ENCODE peak calls at places on chromosomes 2 and 18, in ten cellular contexts. One of them, this sample, is unnamed.

GRCh38 chr2:104849618-104850097 is 4.3 kb upstream of the POU3F3 start:
- DNase-seq in AG09309: peak
- DNase-seq in adrenal gland: peak
- DNase-seq in GM23248: peak
- DNase-seq in NB4: peak
- DNase-seq in cardiac muscle cell: peak
- DNase-seq in sigmoid colon: no peak
- DNase-seq in WERI-Rb-1: peak
- DNase-seq in ascending aorta: no peak
- DNase-seq in GM12864: peak
- DNase-seq in this sample: no peak

GRCh38 chr2:239308696-239309397 is 92.0 kb downstream of the HDAC4 start:
- DNase-seq in AG09309: peak
- DNase-seq in adrenal gland: peak
- DNase-seq in GM23248: peak
- DNase-seq in NB4: no peak
- DNase-seq in cardiac muscle cell: peak
- DNase-seq in sigmoid colon: peak
- DNase-seq in WERI-Rb-1: no peak
- DNase-seq in ascending aorta: peak
- DNase-seq in GM12864: no peak
- DNase-seq in this sample: no peak

GRCh38 chr2:123993728-123994323 is 31.3 kb upstream of the CNTNAP5 start:
- DNase-seq in AG09309: no peak
- DNase-seq in adrenal gland: peak
- DNase-seq in GM23248: peak
- DNase-seq in NB4: peak
- DNase-seq in cardiac muscle cell: peak
- DNase-seq in sigmoid colon: peak
- DNase-seq in WERI-Rb-1: peak
- DNase-seq in ascending aorta: no peak
- DNase-seq in GM12864: no peak
- DNase-seq in this sample: no peak

GRCh38 chr2:71688530-71688929 is 235.2 kb downstream of the DYSF start:
- DNase-seq in AG09309: no peak
- DNase-seq in adrenal gland: no peak
- DNase-seq in GM23248: no peak
- DNase-seq in NB4: no peak
- DNase-seq in cardiac muscle cell: no peak
- DNase-seq in sigmoid colon: no peak
- DNase-seq in WERI-Rb-1: no peak
- DNase-seq in ascending aorta: no peak
- DNase-seq in GM12864: no peak
- DNase-seq in this sample: no peak

GRCh38 chr2:1339757-1340515 is 73.3 kb upstream of the TPO start:
- DNase-seq in AG09309: no peak
- DNase-seq in adrenal gland: no peak
- DNase-seq in GM23248: no peak
- DNase-seq in NB4: no peak
- DNase-seq in cardiac muscle cell: no peak
- DNase-seq in sigmoid colon: no peak
- DNase-seq in WERI-Rb-1: no peak
- DNase-seq in ascending aorta: no peak
- DNase-seq in GM12864: no peak
- DNase-seq in this sample: no peak

GRCh38 chr2:171272039-171272438 is 111.3 kb upstream of the TLK1 start:
- DNase-seq in AG09309: peak
- DNase-seq in adrenal gland: peak
- DNase-seq in GM23248: peak
- DNase-seq in NB4: peak
- DNase-seq in cardiac muscle cell: peak
- DNase-seq in sigmoid colon: no peak
- DNase-seq in WERI-Rb-1: no peak
- DNase-seq in ascending aorta: peak
- DNase-seq in GM12864: no peak
- DNase-seq in this sample: no peak

GRCh38 chr18:75643083-75643482 is 215.6 kb upstream of the SMIM21 start:
- DNase-seq in AG09309: no peak
- DNase-seq in adrenal gland: no peak
- DNase-seq in GM23248: no peak
- DNase-seq in NB4: no peak
- DNase-seq in cardiac muscle cell: no peak
- DNase-seq in sigmoid colon: no peak
- DNase-seq in WERI-Rb-1: no peak
- DNase-seq in ascending aorta: no peak
- DNase-seq in GM12864: no peak
- DNase-seq in this sample: no peak

GRCh38 chr18:28108801-28109200 is 68.1 kb downstream of the CDH2 start:
- DNase-seq in AG09309: no peak
- DNase-seq in adrenal gland: no peak
- DNase-seq in GM23248: peak
- DNase-seq in NB4: no peak
- DNase-seq in cardiac muscle cell: peak
- DNase-seq in sigmoid colon: no peak
- DNase-seq in WERI-Rb-1: no peak
- DNase-seq in ascending aorta: no peak
- DNase-seq in GM12864: no peak
- DNase-seq in this sample: no peak

GRCh38 chr2:21715865-21716264 is 592.1 kb downstream of the TDRD15 start:
- DNase-seq in AG09309: no peak
- DNase-seq in adrenal gland: peak
- DNase-seq in GM23248: no peak
- DNase-seq in NB4: no peak
- DNase-seq in cardiac muscle cell: no peak
- DNase-seq in sigmoid colon: no peak
- DNase-seq in WERI-Rb-1: no peak
- DNase-seq in ascending aorta: no peak
- DNase-seq in GM12864: no peak
- DNase-seq in this sample: no peak

GRCh38 chr2:23135481-23136100 is 249.4 kb upstream of the KLHL29 start:
- DNase-seq in AG09309: no peak
- DNase-seq in adrenal gland: no peak
- DNase-seq in GM23248: peak
- DNase-seq in NB4: no peak
- DNase-seq in cardiac muscle cell: no peak
- DNase-seq in sigmoid colon: no peak
- DNase-seq in WERI-Rb-1: no peak
- DNase-seq in ascending aorta: peak
- DNase-seq in GM12864: no peak
- DNase-seq in this sample: no peak

GRCh38 chr2:23925702-23926288 is 1.1 kb downstream of the ATAD2B start:
- DNase-seq in AG09309: no peak
- DNase-seq in adrenal gland: peak
- DNase-seq in GM23248: peak
- DNase-seq in NB4: peak
- DNase-seq in cardiac muscle cell: peak
- DNase-seq in sigmoid colon: peak
- DNase-seq in WERI-Rb-1: peak
- DNase-seq in ascending aorta: peak
- DNase-seq in GM12864: peak
- DNase-seq in this sample: peak

GRCh38 chr18:56967032-56967431 is 179.9 kb upstream of the BOD1L2 start:
- DNase-seq in AG09309: no peak
- DNase-seq in adrenal gland: no peak
- DNase-seq in GM23248: no peak
- DNase-seq in NB4: no peak
- DNase-seq in cardiac muscle cell: no peak
- DNase-seq in sigmoid colon: no peak
- DNase-seq in WERI-Rb-1: no peak
- DNase-seq in ascending aorta: no peak
- DNase-seq in GM12864: no peak
- DNase-seq in this sample: no peak

DNA sequence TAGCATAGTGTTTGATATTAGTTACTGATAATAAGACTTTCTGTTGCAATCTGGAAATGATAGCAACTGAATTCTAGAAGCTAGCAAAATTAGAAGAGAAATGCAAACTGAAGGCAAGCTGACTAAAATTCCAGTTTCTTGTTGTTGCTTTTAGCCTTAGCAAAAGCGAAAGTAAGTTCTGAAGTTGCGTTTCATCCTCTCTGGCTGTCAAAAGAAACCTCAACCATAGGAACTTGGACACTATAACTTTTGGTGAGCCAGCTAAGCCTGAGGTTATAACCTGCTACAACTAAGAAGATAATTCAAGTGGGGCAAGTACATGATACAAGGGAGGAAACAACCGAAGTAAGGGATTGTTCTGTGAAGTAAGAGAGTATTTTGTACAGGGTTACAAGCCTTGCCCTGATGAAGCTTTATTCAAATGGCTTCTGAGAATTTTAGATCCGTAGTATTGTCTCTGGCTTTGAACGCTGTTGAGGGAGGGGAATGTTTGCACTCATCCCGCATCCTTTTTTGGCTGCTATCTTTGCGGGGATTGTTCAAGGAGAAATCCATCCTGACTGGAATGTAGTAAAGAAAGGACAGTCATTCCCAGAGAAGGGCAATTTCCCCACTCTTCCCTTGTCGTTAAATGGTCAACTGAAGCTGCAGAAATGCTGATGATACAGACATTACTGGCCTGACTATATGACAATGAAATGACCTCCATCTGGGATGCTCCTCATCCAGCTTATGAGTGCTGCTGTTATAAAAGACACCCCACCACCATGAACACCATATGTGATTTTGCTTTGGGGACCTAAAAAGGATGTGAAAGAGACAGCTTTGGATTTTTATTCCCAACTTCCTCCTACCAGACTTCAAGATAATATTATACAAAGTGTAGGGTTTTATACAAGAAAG is 7.0 kb upstream of the TMX3 start:
- DNase-seq in AG09309: no peak
- DNase-seq in adrenal gland: no peak
- DNase-seq in GM23248: peak
- DNase-seq in NB4: no peak
- DNase-seq in cardiac muscle cell: peak
- DNase-seq in sigmoid colon: no peak
- DNase-seq in WERI-Rb-1: no peak
- DNase-seq in ascending aorta: no peak
- DNase-seq in GM12864: peak
- DNase-seq in this sample: peak
- H3K4me3 ChIP-seq in AG09309: peak
- H3K4me3 ChIP-seq in adrenal gland: peak
- H3K4me3 ChIP-seq in GM23248: peak
- H3K4me3 ChIP-seq in NB4: no peak
- H3K4me3 ChIP-seq in cardiac muscle cell: no peak
- H3K4me3 ChIP-seq in sigmoid colon: peak
- H3K4me3 ChIP-seq in WERI-Rb-1: no peak
- H3K4me3 ChIP-seq in ascending aorta: peak
- H3K4me3 ChIP-seq in GM12864: peak
- H3K4me3 ChIP-seq in this sample: peak

DNA sequence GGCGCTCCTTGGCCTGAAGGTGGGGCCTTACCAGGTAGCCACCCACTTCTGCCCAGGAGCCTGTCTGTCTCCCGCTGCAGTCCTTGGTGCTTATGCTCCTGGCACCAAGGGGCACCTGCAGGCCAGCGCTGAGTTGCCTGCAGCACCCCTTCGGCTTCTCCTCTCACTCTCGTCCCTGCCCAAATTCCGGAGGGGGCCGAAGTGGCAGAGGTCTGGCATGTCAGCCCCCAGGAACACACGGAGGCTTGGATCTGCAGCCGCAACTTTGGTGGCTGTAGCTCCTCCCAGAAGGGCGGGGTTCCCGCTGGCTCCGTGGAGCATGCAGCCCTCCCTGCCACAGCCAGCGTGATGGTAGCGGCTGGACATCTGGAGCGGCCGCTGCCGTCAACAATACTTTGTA is 37.7 kb upstream of the ZNF804A start:
- DNase-seq in AG09309: no peak
- DNase-seq in adrenal gland: no peak
- DNase-seq in GM23248: no peak
- DNase-seq in NB4: no peak
- DNase-seq in cardiac muscle cell: no peak
- DNase-seq in sigmoid colon: no peak
- DNase-seq in WERI-Rb-1: no peak
- DNase-seq in ascending aorta: no peak
- DNase-seq in GM12864: no peak
- DNase-seq in this sample: no peak
- H3K4me3 ChIP-seq in AG09309: no peak
- H3K4me3 ChIP-seq in adrenal gland: no peak
- H3K4me3 ChIP-seq in GM23248: no peak
- H3K4me3 ChIP-seq in NB4: no peak
- H3K4me3 ChIP-seq in cardiac muscle cell: no peak
- H3K4me3 ChIP-seq in sigmoid colon: no peak
- H3K4me3 ChIP-seq in WERI-Rb-1: no peak
- H3K4me3 ChIP-seq in ascending aorta: no peak
- H3K4me3 ChIP-seq in GM12864: no peak
- H3K4me3 ChIP-seq in this sample: no peak

GRCh38 chr2:215530191-215530968 is 94.5 kb upstream of the FN1 start:
- DNase-seq in AG09309: no peak
- DNase-seq in adrenal gland: no peak
- DNase-seq in GM23248: peak
- DNase-seq in NB4: no peak
- DNase-seq in cardiac muscle cell: peak
- DNase-seq in sigmoid colon: no peak
- DNase-seq in WERI-Rb-1: no peak
- DNase-seq in ascending aorta: no peak
- DNase-seq in GM12864: no peak
- DNase-seq in this sample: no peak
- H3K4me3 ChIP-seq in AG09309: no peak
- H3K4me3 ChIP-seq in adrenal gland: no peak
- H3K4me3 ChIP-seq in GM23248: no peak
- H3K4me3 ChIP-seq in NB4: no peak
- H3K4me3 ChIP-seq in cardiac muscle cell: no peak
- H3K4me3 ChIP-seq in sigmoid colon: no peak
- H3K4me3 ChIP-seq in WERI-Rb-1: no peak
- H3K4me3 ChIP-seq in ascending aorta: no peak
- H3K4me3 ChIP-seq in GM12864: no peak
- H3K4me3 ChIP-seq in this sample: no peak

GRCh38 chr18:58249677-58250076 is 205.7 kb downstream of the NEDD4L start:
- DNase-seq in AG09309: no peak
- DNase-seq in adrenal gland: no peak
- DNase-seq in GM23248: peak
- DNase-seq in NB4: no peak
- DNase-seq in cardiac muscle cell: no peak
- DNase-seq in sigmoid colon: no peak
- DNase-seq in WERI-Rb-1: no peak
- DNase-seq in ascending aorta: no peak
- DNase-seq in GM12864: no peak
- DNase-seq in this sample: no peak

GRCh38 chr18:58251416-58251815 is 207.4 kb downstream of the NEDD4L start:
- DNase-seq in AG09309: no peak
- DNase-seq in adrenal gland: no peak
- DNase-seq in GM23248: no peak
- DNase-seq in NB4: no peak
- DNase-seq in cardiac muscle cell: no peak
- DNase-seq in sigmoid colon: no peak
- DNase-seq in WERI-Rb-1: no peak
- DNase-seq in ascending aorta: no peak
- DNase-seq in GM12864: no peak
- DNase-seq in this sample: no peak

GRCh38 chr18:58243401-58243800 is 199.4 kb downstream of the NEDD4L start:
- DNase-seq in AG09309: no peak
- DNase-seq in adrenal gland: no peak
- DNase-seq in GM23248: no peak
- DNase-seq in NB4: no peak
- DNase-seq in cardiac muscle cell: no peak
- DNase-seq in sigmoid colon: no peak
- DNase-seq in WERI-Rb-1: no peak
- DNase-seq in ascending aorta: no peak
- DNase-seq in GM12864: no peak
- DNase-seq in this sample: no peak

GRCh38 chr18:58242978-58243377 is 199.0 kb downstream of the NEDD4L start:
- DNase-seq in AG09309: no peak
- DNase-seq in adrenal gland: no peak
- DNase-seq in GM23248: no peak
- DNase-seq in NB4: no peak
- DNase-seq in cardiac muscle cell: no peak
- DNase-seq in sigmoid colon: no peak
- DNase-seq in WERI-Rb-1: no peak
- DNase-seq in ascending aorta: no peak
- DNase-seq in GM12864: no peak
- DNase-seq in this sample: no peak

GRCh38 chr18:58247363-58247834 is 203.4 kb downstream of the NEDD4L start:
- DNase-seq in AG09309: no peak
- DNase-seq in adrenal gland: peak
- DNase-seq in GM23248: peak
- DNase-seq in NB4: no peak
- DNase-seq in cardiac muscle cell: peak
- DNase-seq in sigmoid colon: peak
- DNase-seq in WERI-Rb-1: no peak
- DNase-seq in ascending aorta: no peak
- DNase-seq in GM12864: no peak
- DNase-seq in this sample: no peak
- H3K4me3 ChIP-seq in AG09309: no peak
- H3K4me3 ChIP-seq in adrenal gland: no peak
- H3K4me3 ChIP-seq in GM23248: peak
- H3K4me3 ChIP-seq in NB4: no peak
- H3K4me3 ChIP-seq in cardiac muscle cell: no peak
- H3K4me3 ChIP-seq in sigmoid colon: peak
- H3K4me3 ChIP-seq in WERI-Rb-1: no peak
- H3K4me3 ChIP-seq in ascending aorta: no peak
- H3K4me3 ChIP-seq in GM12864: no peak
- H3K4me3 ChIP-seq in this sample: no peak